ENCODE peak calls at places on chromosome 16, in five cellular contexts. G, R, T, Y and V are unnamed samples.

GRCh38 chr16:72380283-72380682 is 208.3 kb upstream of the PMFBP1 start:
- DNase-seq in G (no peak), R (no peak), T (no peak), Y (peak), V (no peak)

GRCh38 chr16:85829751-85830445 is 30.4 kb downstream of the COX4I1 start:
- DNase-seq in G (no peak), R (no peak), T (no peak), Y (no peak), V (no peak)

GRCh38 chr16:54538241-54538640 is 251.7 kb upstream of the IRX3 start:
- DNase-seq in G (no peak), R (no peak), T (no peak), Y (no peak), V (no peak)

GRCh38 chr16:87465306-87465705 is 27.5 kb downstream of the ZCCHC14 start:
- DNase-seq in G (peak), R (peak), T (no peak), Y (peak), V (no peak)

GRCh38 chr16:28309811-28310311 is 17.5 kb downstream of the SBK1 start:
- DNase-seq in G (no peak), R (no peak), T (no peak), Y (no peak), V (no peak)

GRCh38 chr16:26642047-26642664 is 424.6 kb upstream of the C16orf82 start:
- DNase-seq in G (no peak), R (no peak), T (no peak), Y (no peak), V (no peak)

GRCh38 chr16:78705694-78706093 is 606.2 kb downstream of the WWOX start:
- DNase-seq in G (peak), R (peak), T (no peak), Y (no peak), V (peak)

GRCh38 chr16:84379731-84380369 is 11.5 kb downstream of the ATP2C2 start:
- DNase-seq in G (no peak), R (peak), T (no peak), Y (no peak), V (no peak)

GRCh38 chr16:82031116-82032084 is 3.7 kb upstream of the HSD17B2 start:
- DNase-seq in G (no peak), R (peak), T (no peak), Y (peak), V (peak)

GRCh38 chr16:30369091-30369937 is 980 bp downstream of the TBC1D10B start:
- DNase-seq in G (no peak), R (peak), T (no peak), Y (no peak), V (no peak)

GRCh38 chr16:8923199-8923598 is 40.5 kb downstream of the USP7 start:
- DNase-seq in G (no peak), R (no peak), T (no peak), Y (no peak), V (no peak)

GRCh38 chr16:75048546-75048945 is 49.7 kb downstream of the ZNRF1 start:
- DNase-seq in G (no peak), R (no peak), T (no peak), Y (no peak), V (no peak)

GRCh38 chr16:77064037-77064436 is 127.0 kb upstream of the MON1B start:
- DNase-seq in G (no peak), R (no peak), T (no peak), Y (no peak), V (no peak)

GRCh38 chr16:9119795-9120194 is 28.4 kb downstream of the HAPSTR1 start:
- DNase-seq in G (no peak), R (no peak), T (no peak), Y (peak), V (no peak)

GRCh38 chr16:77385481-77385880 is 49.4 kb downstream of the ADAMTS18 start:
- DNase-seq in G (no peak), R (no peak), T (no peak), Y (peak), V (no peak)

GRCh38 chr16:16163571-16163970 is 59.7 kb downstream of the ABCC6 start:
- DNase-seq in G (no peak), R (no peak), T (no peak), Y (no peak), V (no peak)

GRCh38 chr16:14196539-14196938 is 125.4 kb downstream of the MRTFB start:
- DNase-seq in G (no peak), R (no peak), T (no peak), Y (peak), V (peak)